ENCODE peak calls at places on chromosomes 2 and 18, in five cellular contexts. Q, P, N, V and H are unnamed samples.

GRCh38 chr18:78525364-78526111 is 454.1 kb upstream of the SALL3 start:
- DNase-seq in N (no peak), Q (no peak), P (no peak), V (no peak), H (no peak)

GRCh38 chr18:35592298-35592697 is 10.8 kb downstream of the GALNT1 start:
- DNase-seq in P (no peak), N (no peak), V (no peak), Q (no peak), H (no peak)

GRCh38 chr2:176126929-176127768 is 2.4 kb upstream of the HOXD8 start:
- DNase-seq in P (peak), V (peak), Q (no peak), N (peak), H (peak)

GRCh38 chr2:33707312-33707711 is 108.2 kb upstream of the FAM98A start:
- DNase-seq in N (no peak), Q (no peak), P (no peak), V (no peak), H (no peak)

GRCh38 chr18:79506191-79507075 is 110.7 kb downstream of the NFATC1 start:
- DNase-seq in Q (no peak), P (peak), V (peak), N (no peak), H (no peak)

GRCh38 chr2:38509322-38509946 is 93.3 kb downstream of the HNRNPLL start:
- DNase-seq in P (peak), Q (no peak), V (no peak), N (peak), H (no peak)

GRCh38 chr2:239467956-239468490 is 67.2 kb upstream of the HDAC4 start:
- DNase-seq in Q (no peak), N (no peak), P (no peak), V (peak), H (no peak)

GRCh38 chr2:62941413-62941812 is 109.2 kb upstream of the OTX1 start:
- DNase-seq in N (no peak), P (no peak), V (no peak), Q (no peak), H (no peak)

GRCh38 chr2:178522950-178523595 is 42.8 kb downstream of the PLEKHA3 start:
- DNase-seq in Q (peak), N (peak), P (peak), V (peak), H (peak)

GRCh38 chr18:74425876-74426275 is 31.2 kb downstream of the DIPK1C start:
- DNase-seq in P (no peak), V (no peak), Q (no peak), N (no peak), H (no peak)

GRCh38 chr2:39845460-39846146 is 66.5 kb upstream of the THUMPD2 start:
- DNase-seq in V (no peak), N (peak), P (no peak), Q (no peak), H (no peak)

GRCh38 chr2:72883356-72883962 is 3.7 kb upstream of the SPR start:
- DNase-seq in N (peak), P (no peak), V (peak), Q (no peak), H (no peak)

GRCh38 chr18:37270046-37270665 is 295.4 kb downstream of the CELF4 start:
- DNase-seq in Q (peak), P (peak), N (peak), V (peak), H (no peak)

GRCh38 chr2:29557268-29557667 is 364.1 kb downstream of the ALK start:
- DNase-seq in N (no peak), P (no peak), V (no peak), Q (no peak), H (no peak)

GRCh38 chr18:56431551-56431950 is 206.8 kb downstream of the TXNL1 start:
- DNase-seq in V (no peak), P (no peak), Q (no peak), N (peak), H (no peak)

GRCh38 chr2:45000341-45000901 is 8.8 kb downstream of the SIX2 start:
- DNase-seq in N (no peak), P (no peak), Q (no peak), V (no peak), H (no peak)

GRCh38 chr2:25912851-25913695 is 34.8 kb upstream of the ASXL2 start:
- DNase-seq in N (peak), P (no peak), Q (peak), V (peak), H (peak)

GRCh38 chr2:96734899-96735585 is 4.8 kb downstream of the LMAN2L start:
- DNase-seq in Q (no peak), P (no peak), V (no peak), N (no peak), H (peak)

GRCh38 chr2:208222351-208222750 is 32.5 kb downstream of the IDH1 start:
- DNase-seq in Q (no peak), V (peak), P (no peak), N (peak), H (no peak)

GRCh38 chr2:75627902-75628504 is 18.6 kb upstream of the MRPL19 start:
- DNase-seq in N (peak), P (peak), Q (no peak), V (peak), H (peak)

GRCh38 chr2:190117305-190117704 is 54.8 kb upstream of the MSTN start:
- DNase-seq in Q (no peak), P (no peak), N (no peak), V (no peak), H (no peak)

GRCh38 chr2:235085476-235085875 is 133.7 kb downstream of the SH3BP4 start:
- DNase-seq in V (no peak), P (no peak), N (no peak), Q (peak), H (no peak)

GRCh38 chr2:211760103-211760502 is 778.5 kb downstream of the ERBB4 start:
- DNase-seq in V (no peak), Q (no peak), N (no peak), P (no peak), H (no peak)

GRCh38 chr2:46876741-46877384 is 38.7 kb downstream of the MCFD2 start:
- DNase-seq in V (peak), Q (peak), N (peak), P (no peak), H (no peak)

GRCh38 chr2:31962757-31963361 is 47.9 kb downstream of the MEMO1 start:
- DNase-seq in V (peak), Q (no peak), N (peak), P (no peak), H (no peak)

GRCh38 chr18:26516964-26517363 is 31.4 kb downstream of the KCTD1 start:
- DNase-seq in Q (no peak), N (no peak), P (no peak), V (no peak), H (no peak)

GRCh38 chr2:15744820-15745219 is 153.2 kb downstream of the DDX1 start:
- DNase-seq in V (no peak), P (no peak), N (no peak), Q (no peak), H (no peak)

GRCh38 chr2:9710311-9710710 is 79.5 kb upstream of the YWHAQ start:
- DNase-seq in P (no peak), N (peak), V (no peak), Q (no peak), H (no peak)

GRCh38 chr2:39156107-39156506 is 35.3 kb upstream of the SOS1 start:
- DNase-seq in Q (no peak), N (no peak), V (no peak), P (no peak), H (no peak)

GRCh38 chr2:5365871-5366461 is 326.2 kb upstream of the SOX11 start:
- DNase-seq in P (peak), Q (no peak), N (peak), V (peak), H (peak)

GRCh38 chr2:174615951-174616436 is 18.4 kb upstream of the WIPF1 start:
- DNase-seq in N (peak), P (no peak), V (peak), Q (no peak), H (no peak)

GRCh38 chr18:63808125-63808524 is 32.9 kb downstream of the SERPINB7 start:
- DNase-seq in Q (no peak), N (no peak), V (no peak), P (no peak), H (no peak)

GRCh38 chr2:175931751-175932295 is 70.2 kb downstream of the LNPK start:
- DNase-seq in N (no peak), V (peak), Q (no peak), P (no peak), H (no peak)

GRCh38 chr2:200829258-200829655 is 17.5 kb downstream of the BZW1 start:
- DNase-seq in Q (no peak), N (peak), V (no peak), P (no peak), H (no peak)

GRCh38 chr2:11630855-11631254 is 39.1 kb downstream of the NTSR2 start:
- DNase-seq in N (no peak), Q (no peak), V (no peak), P (no peak), H (no peak)

GRCh38 chr2:29295843-29296242 is 180.6 kb downstream of the CLIP4 start:
- DNase-seq in N (peak), V (no peak), Q (no peak), P (no peak), H (no peak)

GRCh38 chr2:26982102-26982742 is 11.8 kb downstream of the MAPRE3 start:
- DNase-seq in Q (no peak), N (peak), V (peak), P (peak), H (no peak)

DNA sequence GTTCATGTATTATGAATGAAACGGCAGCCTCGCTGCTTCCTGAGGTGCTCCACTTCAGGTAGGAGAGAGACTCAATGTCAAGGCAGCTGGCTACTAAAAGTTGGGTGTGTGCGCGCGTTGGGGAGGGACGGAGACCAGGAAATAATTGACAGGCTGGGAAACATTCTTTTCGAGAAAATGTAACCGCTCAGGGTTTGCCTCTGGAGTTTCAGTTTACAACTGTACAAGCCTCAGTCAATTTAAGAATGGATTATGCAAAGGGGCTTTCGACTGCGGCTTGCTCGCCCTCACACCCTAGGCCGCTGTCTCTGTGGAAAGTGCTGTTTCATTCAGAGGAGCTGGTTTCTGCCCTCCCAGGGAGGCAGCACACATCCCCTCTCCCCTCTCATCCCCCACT is 4.4 kb upstream of the SPRED2 start:
- DNase-seq in Q (no peak), P (no peak), N (no peak), V (no peak), H (no peak)
- H3K27ac ChIP-seq in Q (peak), P (peak), N (peak), V (peak), H (peak)

GRCh38 chr2:218710687-218711549 is at the start of gene TTLL4:
- DNase-seq in N (peak), V (peak), P (peak), Q (peak), H (peak)
- H3K27ac ChIP-seq in N (peak), V (peak), P (peak), Q (peak), H (peak)

GRCh38 chr2:55158111-55158814 is 73.8 kb downstream of the CLHC1 start:
- DNase-seq in P (no peak), Q (no peak), V (no peak), N (no peak), H (no peak)
- H3K27ac ChIP-seq in P (peak), Q (no peak), V (peak), N (peak), H (no peak)

DNA sequence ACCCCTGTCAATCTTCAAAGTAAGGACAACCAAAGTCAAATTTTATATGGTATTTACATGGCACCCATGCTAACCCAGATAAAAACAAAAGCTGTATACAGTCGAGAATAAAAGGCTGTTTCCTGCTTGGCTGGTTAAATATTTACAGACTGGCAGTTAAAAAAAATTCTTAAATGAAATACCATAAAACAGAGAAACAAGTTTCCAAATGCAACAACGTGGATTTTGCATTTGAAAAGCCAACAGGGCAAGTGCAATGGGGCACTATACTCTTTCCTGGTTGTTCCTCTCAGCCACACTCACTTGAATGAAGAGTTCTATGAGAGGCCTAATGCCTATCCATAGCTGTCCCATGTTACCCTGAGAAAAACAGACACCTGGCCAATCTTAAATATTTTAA is 6.1 kb upstream of the NR4A2 start:
- DNase-seq in N (no peak), P (no peak), V (no peak), Q (no peak), H (no peak)
- H3K27ac ChIP-seq in N (no peak), P (peak), V (peak), Q (peak), H (peak)

DNA sequence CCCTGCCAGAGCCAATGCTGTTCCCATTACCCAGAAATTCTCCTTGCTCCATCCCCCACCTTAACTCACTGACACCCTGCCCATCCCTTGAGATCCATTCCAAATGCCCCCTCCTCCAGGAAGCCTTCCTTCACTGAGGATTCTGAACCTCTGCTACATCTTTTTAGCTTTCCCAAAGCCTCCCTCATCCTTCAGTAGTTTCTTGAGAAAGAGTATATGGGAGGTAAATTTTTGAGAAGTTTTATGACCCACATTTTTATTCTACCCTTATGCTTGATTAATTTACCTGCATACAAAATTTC is 93.1 kb downstream of the INHBB start:
- DNase-seq in N (no peak), P (no peak), Q (no peak), V (peak), H (no peak)
- H3K27ac ChIP-seq in N (no peak), P (no peak), Q (no peak), V (no peak), H (no peak)

GRCh38 chr2:42085706-42086487 is 38.1 kb downstream of the PKDCC start:
- DNase-seq in V (no peak), N (no peak), Q (no peak), P (no peak), H (no peak)
- H3K27ac ChIP-seq in V (no peak), N (no peak), Q (no peak), P (no peak), H (no peak)

GRCh38 chr2:159736048-159736447 is 23.7 kb downstream of the MARCHF7 start:
- DNase-seq in Q (no peak), V (no peak), N (no peak), P (no peak), H (no peak)

GRCh38 chr2:159737292-159737916 is 25.1 kb downstream of the MARCHF7 start:
- DNase-seq in V (no peak), N (no peak), P (no peak), Q (no peak), H (no peak)

GRCh38 chr2:159737917-159738296 is 25.6 kb downstream of the MARCHF7 start:
- DNase-seq in V (no peak), N (no peak), Q (no peak), P (no peak), H (no peak)

GRCh38 chr2:159735648-159736047 is 23.3 kb downstream of the MARCHF7 start:
- DNase-seq in P (no peak), N (no peak), V (no peak), Q (no peak), H (no peak)

GRCh38 chr2:159738509-159739390 is 26.4 kb downstream of the MARCHF7 start:
- DNase-seq in P (no peak), Q (no peak), N (no peak), V (peak), H (no peak)
- H3K27ac ChIP-seq in P (no peak), Q (no peak), N (no peak), V (no peak), H (no peak)

GRCh38 chr2:172693529-172694185 is 42.0 kb upstream of the RAPGEF4 start:
- DNase-seq in Q (no peak), P (no peak), N (peak), V (no peak), H (no peak)
- H3K27ac ChIP-seq in Q (no peak), P (no peak), N (peak), V (peak), H (no peak)

GRCh38 chr2:70425682-70426301 is 123.9 kb upstream of the FAM136A start:
- DNase-seq in Q (no peak), P (no peak), V (no peak), N (no peak), H (no peak)
- H3K27ac ChIP-seq in Q (no peak), P (no peak), V (no peak), N (no peak), H (no peak)